ENCODE peak calls at places on chromosomes 6 and 20, in six cellular contexts. O, Q, V, M, T and B are unnamed samples.

GRCh38 chr6:89454300-89454699 is 21.3 kb downstream of the ANKRD6 start:
- DNase-seq in O (no peak), Q (no peak), V (no peak), M (no peak), T (no peak), B (no peak)

GRCh38 chr20:409697-410559 is 1.8 kb downstream of the RBCK1 start:
- DNase-seq in O (no peak), Q (no peak), V (no peak), M (no peak), T (no peak), B (no peak)

GRCh38 chr20:35344354-35344837 is 52.2 kb upstream of the FAM83C start:
- DNase-seq in O (no peak), Q (no peak), V (no peak), M (no peak), T (no peak), B (no peak)

GRCh38 chr6:131651782-131652181 is 14.7 kb downstream of the ENPP3 start:
- DNase-seq in O (no peak), Q (no peak), V (no peak), M (no peak), T (no peak), B (no peak)

GRCh38 chr6:100175814-100176275 is 181.8 kb upstream of the MCHR2 start:
- DNase-seq in O (no peak), Q (no peak), V (peak), M (no peak), T (no peak), B (no peak)

GRCh38 chr20:19688031-19688806 is 69.8 kb upstream of the RIN2 start:
- DNase-seq in O (no peak), Q (no peak), V (peak), M (no peak), T (no peak), B (no peak)

GRCh38 chr6:16276991-16277981 is 38.9 kb downstream of the GMPR start:
- DNase-seq in O (no peak), Q (no peak), V (peak), M (no peak), T (no peak), B (no peak)

GRCh38 chr6:8088886-8089285 is 13.5 kb downstream of the EEF1E1 start:
- DNase-seq in O (no peak), Q (no peak), V (no peak), M (no peak), T (no peak), B (no peak)

GRCh38 chr6:137827411-137827940 is 39.6 kb upstream of the TNFAIP3 start:
- DNase-seq in O (no peak), Q (no peak), V (no peak), M (no peak), T (no peak), B (no peak)